ENCODE peak calls at places on chromosomes 11 and 22, in eight cellular contexts. M is activated CD4-positive, alpha-beta T cell treated with anti-CD3 and anti-CD28 coated beads for 24 hours; Y is PC-9; Q is iris pigment epithelial cell; F is HFFc6; Z is lower lobe of right lung; U is amygdala; R is NCI-H524. I is an unnamed sample.

GRCh38 chr22:41939981-41940852 is 6.7 kb downstream of the CENPM start:
- DNase-seq in M (peak; percentile 84), Y (peak; percentile 45), Q (no peak), F (no peak), Z (peak; percentile 66), U (no peak), R (no peak), I (peak; percentile 87)

GRCh38 chr11:118406599-118407166 is 5.3 kb downstream of the ATP5MG start:
- DNase-seq in M (no peak), Y (no peak), Q (peak; percentile 31), F (no peak), Z (no peak), U (no peak), R (no peak), I (peak; percentile 57)

GRCh38 chr22:36659762-36660509 is 43.6 kb downstream of the CACNG2 start:
- DNase-seq in M (peak; percentile 8), Y (peak; percentile 98), Q (peak; percentile 86), F (peak; percentile 90), Z (peak; percentile 93), U (peak; percentile 52), R (peak; percentile 93), I (peak; percentile 80)

GRCh38 chr11:66933508-66933907 is 24.7 kb downstream of the PC start:
- DNase-seq in M (no peak), Y (no peak), Q (no peak), F (no peak), Z (no peak), U (no peak), R (no peak), I (no peak)

GRCh38 chr11:86063536-86063935 is 5.3 kb downstream of the PICALM start:
- DNase-seq in M (no peak), Y (peak; percentile 75), Q (no peak), F (peak; percentile 71), Z (no peak), U (no peak), R (no peak), I (no peak)

GRCh38 chr22:30241576-30242371 is 4.8 kb downstream of the LIF start:
- DNase-seq in M (no peak), Y (no peak), Q (peak; percentile 54), F (no peak), Z (no peak), U (no peak), R (no peak), I (no peak)

GRCh38 chr11:18235394-18235926 is 1.1 kb downstream of the SAA4 start:
- DNase-seq in M (no peak), Y (no peak), Q (no peak), F (no peak), Z (no peak), U (no peak), R (no peak), I (no peak)

GRCh38 chr11:72525466-72525865 is 91.1 kb upstream of the CLPB start:
- DNase-seq in M (no peak), Y (peak; percentile 2), Q (no peak), F (no peak), Z (peak; percentile 63), U (no peak), R (no peak), I (no peak)

GRCh38 chr22:33922268-33922667 is 2.0 kb upstream of the LARGE1 start:
- DNase-seq in M (no peak), Y (no peak), Q (peak; percentile 12), F (no peak), Z (no peak), U (no peak), R (peak; percentile 65), I (peak; percentile 17)

GRCh38 chr11:87351671-87352070 is 313.9 kb downstream of the TMEM135 start:
- DNase-seq in M (no peak), Y (no peak), Q (no peak), F (no peak), Z (no peak), U (no peak), R (no peak), I (no peak)

GRCh38 chr11:7300281-7300680 is 48.6 kb downstream of the SYT9 start:
- DNase-seq in M (no peak), Y (no peak), Q (no peak), F (no peak), Z (no peak), U (no peak), R (no peak), I (no peak)

GRCh38 chr11:108223449-108224149 is 732 bp downstream of the ATM start:
- DNase-seq in M (no peak), Y (no peak), Q (peak; percentile 50), F (no peak), Z (no peak), U (no peak), R (peak; percentile 50), I (peak; percentile 60)

GRCh38 chr11:48058064-48058463 is 77.7 kb downstream of the PTPRJ start:
- DNase-seq in M (no peak), Y (no peak), Q (no peak), F (no peak), Z (no peak), U (no peak), R (no peak), I (no peak)

GRCh38 chr11:2802389-2803185 is 83.0 kb downstream of the CDKN1C start:
- DNase-seq in M (no peak), Y (no peak), Q (no peak), F (no peak), Z (peak; percentile 35), U (no peak), R (peak; percentile 65), I (no peak)

GRCh38 chr22:36773935-36774334 is 2.0 kb downstream of the IFT27 start:
- DNase-seq in M (no peak), Y (peak; percentile 56), Q (peak; percentile 58), F (peak; percentile 28), Z (no peak), U (no peak), R (peak; percentile 50), I (peak; percentile 1)

GRCh38 chr11:75538150-75538942 is 12.6 kb upstream of the GDPD5 start:
- DNase-seq in M (no peak), Y (no peak), Q (no peak), F (no peak), Z (peak; percentile 12), U (no peak), R (no peak), I (no peak)

GRCh38 chr11:102950622-102951081 is 4.9 kb downstream of the MMP13 start:
- DNase-seq in M (no peak), Y (peak; percentile 57), Q (peak; percentile 28), F (peak; percentile 8), Z (no peak), U (no peak), R (peak; percentile 50), I (peak; percentile 46)

I was measured in DMS53.